ENCODE peak calls at places on chromosomes 3 and 15, in four cellular contexts. G is upper lobe of left lung, M is IMR-90, L is stomach. V is an unnamed sample.

GRCh38 chr15:72271895-72272212 is 500 bp downstream of the PARP6 start:
- DNase-seq in G (no peak), L (no peak), M (peak; percentile 12), V (no peak)

GRCh38 chr3:185988080-185988815 is 50.4 kb upstream of the TRA2B start:
- DNase-seq in L (no peak), G (no peak), M (no peak), V (no peak)

GRCh38 chr15:64150236-64150578 is 1.3 kb upstream of the SNX22 start:
- DNase-seq in M (no peak), L (no peak), G (no peak), V (no peak)

GRCh38 chr15:27993996-27994775 is 104.9 kb downstream of the OCA2 start:
- DNase-seq in L (no peak), M (no peak), G (no peak), V (no peak)

GRCh38 chr15:76309561-76310330 is 1.5 kb downstream of the ETFA start:
- DNase-seq in M (no peak), L (no peak), G (no peak), V (no peak)

GRCh38 chr3:111541911-111542483 is at the start of gene CD96:
- DNase-seq in L (peak; percentile 27), G (no peak), M (peak; percentile 65), V (no peak)

GRCh38 chr3:167067844-167068161 is 312.3 kb downstream of the ZBBX start:
- DNase-seq in L (no peak), G (no peak), M (no peak), V (no peak)

GRCh38 chr3:189361103-189361835 is 189.5 kb downstream of the TPRG1 start:
- DNase-seq in G (no peak), M (no peak), L (no peak), V (no peak)

GRCh38 chr3:161349529-161350278 is 21.6 kb downstream of the SPTSSB start:
- DNase-seq in M (peak; percentile 76), L (no peak), G (no peak), V (no peak)

GRCh38 chr3:38573606-38574005 is 75.9 kb downstream of the SCN5A start:
- DNase-seq in L (peak; percentile 8), M (no peak), G (no peak), V (peak; percentile 5)

GRCh38 chr15:81273200-81273599 is 50.7 kb downstream of the STARD5 start:
- DNase-seq in M (no peak), G (no peak), L (no peak), V (no peak)

GRCh38 chr3:40035177-40035576 is 225.8 kb downstream of the MYRIP start:
- DNase-seq in L (no peak), G (no peak), M (no peak), V (no peak)

GRCh38 chr3:32450426-32450825 is 52.2 kb downstream of the CMTM6 start:
- DNase-seq in G (peak; percentile 0), L (no peak), M (no peak), V (no peak)

GRCh38 chr3:43996379-43997301 is 245.0 kb upstream of the TOPAZ1 start:
- DNase-seq in L (no peak), G (no peak), M (no peak), V (no peak)

GRCh38 chr15:58260186-58260910 is 122.2 kb downstream of the AQP9 start:
- DNase-seq in L (no peak), G (no peak), M (peak; percentile 16), V (no peak)

GRCh38 chr3:13656584-13657301 is 107.8 kb downstream of the FBLN2 start:
- DNase-seq in G (no peak), M (no peak), L (no peak), V (no peak)

GRCh38 chr15:96037584-96037983 is 292.9 kb upstream of the NR2F2 start:
- DNase-seq in L (no peak), M (peak; percentile 68), G (no peak), V (no peak)

GRCh38 chr3:50567011-50567385 is 549 bp downstream of the C3orf18 start:
- DNase-seq in L (no peak), M (no peak), G (no peak), V (no peak)
- H3K27me3 ChIP-seq in L (no peaks in the 10 kb centered on the region), M (no peaks in the 10 kb centered on the region), G (no peaks in the 10 kb centered on the region), V (no peaks in the 10 kb centered on the region)

GRCh38 chr3:98587654-98588532 is 5.5 kb downstream of the CPOX start:
- DNase-seq in G (no peak), M (peak; percentile 29), L (no peak), V (no peak)
- H3K4me3 ChIP-seq in G (no peak overlapping the region), M (no peak overlapping the region), L (no peak overlapping the region), V (no peak overlapping the region)

GRCh38 chr15:88802991-88803240 is 320 bp upstream of the ACAN start:
- DNase-seq in L (no peak), G (no peak), M (no peak), V (no peak)
- H3K36me3 ChIP-seq in L (no peaks in the 10 kb centered on the region), G (no peaks in the 10 kb centered on the region), M (no peaks in the 10 kb centered on the region), V (no peaks in the 10 kb centered on the region)

DNA sequence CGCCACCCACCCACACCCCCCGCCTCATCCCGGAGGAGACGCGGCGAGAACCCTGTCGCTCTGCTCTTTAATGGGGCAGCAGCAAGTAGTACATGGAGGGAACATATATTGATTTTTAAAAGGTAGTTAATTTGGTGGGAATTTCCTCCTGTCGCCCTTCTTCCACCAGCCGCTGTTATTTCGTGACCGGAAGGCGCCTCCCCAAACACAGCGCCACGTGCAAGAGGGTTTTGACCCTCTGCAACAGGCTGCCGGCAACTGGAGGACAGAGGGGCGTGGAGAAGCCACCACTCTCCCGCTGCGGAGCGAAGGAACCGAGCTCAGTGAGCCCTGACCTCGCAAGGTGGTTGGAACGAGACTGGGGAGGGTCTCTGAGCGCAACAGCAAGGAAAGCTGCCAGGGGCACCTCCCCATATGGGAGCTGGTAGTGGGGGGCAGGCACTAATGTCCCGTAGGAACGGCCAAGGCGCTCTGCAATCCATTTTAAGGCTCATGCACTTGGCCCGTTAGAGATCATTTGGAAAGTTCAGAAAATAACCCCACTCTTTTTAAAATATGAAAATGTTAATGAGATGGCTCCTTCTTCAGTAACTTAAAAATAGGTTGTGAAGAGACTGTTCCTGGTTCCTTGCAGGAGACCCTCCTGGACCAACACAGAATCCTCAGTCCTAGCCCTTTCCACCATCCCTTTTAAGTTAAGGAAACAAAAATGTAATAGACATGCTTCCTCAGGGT is 4.3 kb downstream of the ONECUT1 start:
- DNase-seq in G (no peak), L (no peak), M (no peak), V (no peak)
- H3K27me3 ChIP-seq in G (peaks cover 34% of the 10 kb centered on the region), L (peaks cover 100% of the 10 kb centered on the region), M (peaks cover 86% of the 10 kb centered on the region), V (peaks cover 81% of the 10 kb centered on the region)

DNA sequence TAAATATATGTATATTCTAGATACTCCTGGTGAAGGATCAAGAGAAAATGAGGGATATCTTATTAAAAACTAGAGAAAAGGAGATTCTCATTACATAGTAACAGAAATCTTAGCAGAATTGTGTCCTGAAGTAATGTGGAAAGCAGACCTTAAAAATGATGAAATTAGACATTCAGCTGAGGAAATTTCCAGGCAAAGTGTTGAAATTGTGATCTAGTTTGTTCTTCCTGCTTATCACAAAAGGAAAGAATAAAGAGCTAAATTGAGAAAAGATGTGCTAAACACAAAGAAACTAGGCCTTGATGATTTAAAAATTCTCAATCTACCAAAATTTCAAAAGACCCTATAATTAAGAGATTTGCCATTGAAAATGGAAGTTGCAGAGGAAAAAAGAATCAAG is 362.6 kb upstream of the PLSCR5 start:
- DNase-seq in G (no peak), M (no peak), L (no peak), V (no peak)
- H3K4me3 ChIP-seq in G (no peak overlapping the region), M (no peak overlapping the region), L (no peak overlapping the region), V (no peak overlapping the region)

DNA sequence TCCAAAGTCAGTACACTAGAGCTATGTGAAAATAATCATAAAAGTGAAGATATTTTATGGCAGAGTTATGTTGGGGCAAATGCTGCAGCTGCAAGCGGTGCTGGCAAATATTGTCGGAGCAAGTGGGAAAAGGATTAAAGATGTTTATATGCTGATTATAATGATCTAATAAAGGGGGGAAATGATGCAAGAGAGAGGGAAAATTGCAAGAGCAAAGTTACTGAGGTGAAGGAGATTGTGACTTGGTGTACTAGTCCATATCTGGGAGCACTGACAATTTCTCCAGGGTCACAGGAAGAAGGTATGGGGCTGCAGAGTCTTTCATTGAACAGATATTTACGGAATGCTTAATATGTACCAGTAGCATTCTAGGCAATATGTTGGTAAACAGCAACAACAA is 45.8 kb downstream of the OPA1 start:
- DNase-seq in G (no peak), M (no peak), L (no peak), V (no peak)
- H3K36me3 ChIP-seq in G (peaks cover 44% of the 10 kb centered on the region), M (peaks cover 12% of the 10 kb centered on the region), L (no peaks in the 10 kb centered on the region), V (no peaks in the 10 kb centered on the region)

DNA sequence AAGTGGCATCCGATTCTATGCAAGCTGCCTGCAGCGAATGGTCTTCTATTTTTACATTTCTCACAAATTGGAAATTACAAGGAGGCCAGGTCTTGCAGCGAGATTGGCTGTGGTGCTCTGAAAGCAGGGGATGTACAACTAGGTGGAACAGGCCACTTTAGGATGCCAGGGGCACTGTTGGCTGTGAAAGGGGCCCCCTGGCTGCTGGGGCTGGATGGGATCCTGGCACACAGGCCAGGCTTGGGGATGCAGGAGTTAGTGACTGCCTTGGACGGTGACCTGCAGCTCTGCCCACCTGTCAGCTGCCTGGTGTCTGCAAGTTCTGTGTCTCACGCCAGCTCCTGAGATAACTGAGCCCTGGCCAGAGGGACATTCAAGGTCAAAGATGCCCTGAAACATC is 4.6 kb downstream of the SLC6A1 start:
- DNase-seq in G (no peak), L (no peak), M (no peak), V (no peak)
- H3K27me3 ChIP-seq in G (no peaks in the 10 kb centered on the region), L (peaks cover 96% of the 10 kb centered on the region), M (peaks cover 66% of the 10 kb centered on the region), V (peaks cover 12% of the 10 kb centered on the region)

GRCh38 chr15:90718232-90718631 is 1.1 kb downstream of the BLM start:
- DNase-seq in L (no peak), G (no peak), M (no peak), V (no peak)
- H3K4me3 ChIP-seq in L (no peak overlapping the region), G (no peak overlapping the region), M (no peak overlapping the region), V (no peak overlapping the region)

GRCh38 chr3:10081871-10082270 is 26.2 kb downstream of the FANCD2OS start:
- DNase-seq in M (no peak), G (no peak), L (no peak), V (no peak)
- H3K36me3 ChIP-seq in M (peaks cover 4% of the 10 kb centered on the region), G (no peaks in the 10 kb centered on the region), L (no peaks in the 10 kb centered on the region), V (no peaks in the 10 kb centered on the region)

DNA sequence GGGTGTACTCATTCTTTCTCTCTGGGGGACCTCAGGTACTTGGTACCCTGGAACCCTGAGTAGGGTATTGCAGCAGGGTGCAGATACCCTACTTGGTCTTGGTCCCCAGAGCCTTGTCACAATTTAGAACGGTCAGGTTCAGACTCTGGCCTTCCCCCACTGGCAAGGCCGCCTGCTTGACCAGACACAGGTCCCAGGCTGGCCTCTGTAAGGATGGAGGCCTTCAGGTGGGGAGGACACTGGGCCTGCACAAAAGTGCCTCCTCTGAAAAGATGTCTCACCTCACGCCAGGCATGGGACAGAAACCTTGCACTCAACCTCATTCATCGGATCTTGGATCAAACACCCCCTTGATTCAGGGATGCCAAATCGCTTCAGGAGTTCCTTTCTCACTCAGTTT is 158.4 kb downstream of the KLF13 start:
- DNase-seq in L (peak; percentile 11), G (no peak), M (no peak), V (no peak)
- H3K27me3 ChIP-seq in L (peaks cover 41% of the 10 kb centered on the region), G (no peaks in the 10 kb centered on the region), M (peaks cover 36% of the 10 kb centered on the region), V (no peaks in the 10 kb centered on the region)

V was measured in Peyer's patch.